ENCODE peak calls at places on chromosomes 16 and 17, in eight cellular contexts. G is NCI-H460; N is activated T-cell treated with anti-CD3 and anti-CD28 coated beads, Interleukin-2, amount 50 U/mL, for 24 hours; R is left colon; I is GM23338; U is iPS DF 19.7; Z is COR-L47; Q is fibroblast of villous mesenchyme. H is an unnamed sample.

GRCh38 chr16:46974352-46974751 is 878 bp upstream of the DNAJA2 start:
- DNase-seq in G (no peak), N (peak; percentile 38), R (peak; percentile 13), I (peak; percentile 17), U (no peak), Z (no peak), Q (peak; percentile 14), H (no peak)

GRCh38 chr17:4444782-4445473 is 11.2 kb downstream of the SPNS3 start:
- DNase-seq in G (no peak), N (no peak), R (peak; percentile 85), I (no peak), U (no peak), Z (no peak), Q (no peak), H (peak; percentile 87)

GRCh38 chr17:694239-694638 is 20.4 kb downstream of the VPS53 start:
- DNase-seq in G (peak; percentile 90), N (no peak), R (no peak), I (no peak), U (no peak), Z (no peak), Q (peak; percentile 94), H (no peak)

GRCh38 chr17:78671607-78672404 is 94.6 kb upstream of the DNAH17 start:
- DNase-seq in G (no peak), N (no peak), R (no peak), I (no peak), U (no peak), Z (no peak), Q (peak; percentile 47), H (no peak)

GRCh38 chr16:88856122-88856827 is 472 bp downstream of the GALNS start:
- DNase-seq in G (no peak), N (peak; percentile 47), R (peak; percentile 41), I (peak; percentile 69), U (no peak), Z (no peak), Q (no peak), H (no peak)

GRCh38 chr17:43601280-43602050 is 55.3 kb upstream of the ETV4 start:
- DNase-seq in G (no peak), N (no peak), R (peak; percentile 19), I (no peak), U (no peak), Z (no peak), Q (no peak), H (no peak)

GRCh38 chr17:74972107-74972972 is at the start of gene HID1:
- DNase-seq in G (no peak), N (peak; percentile 87), R (peak; percentile 87), I (peak; percentile 89), U (no peak), Z (peak; percentile 85), Q (no peak), H (peak; percentile 81)

GRCh38 chr16:67245674-67246080 is 1.6 kb downstream of the FHOD1 start:
- DNase-seq in G (no peak), N (no peak), R (no peak), I (no peak), U (no peak), Z (no peak), Q (no peak), H (peak; percentile 80)

GRCh38 chr16:15946257-15947044 is 3.0 kb upstream of the ABCC1 start:
- DNase-seq in G (peak; percentile 73), N (no peak), R (no peak), I (no peak), U (no peak), Z (no peak), Q (peak; percentile 73), H (no peak)

GRCh38 chr16:57537596-57538234 is 1.3 kb upstream of the CCDC102A start:
- DNase-seq in G (no peak), N (no peak), R (no peak), I (no peak), U (no peak), Z (no peak), Q (no peak), H (peak; percentile 17)

GRCh38 chr16:28984619-28985135 is at the start of gene LAT:
- DNase-seq in G (no peak), N (peak; percentile 84), R (peak; percentile 45), I (no peak), U (no peak), Z (no peak), Q (no peak), H (peak; percentile 33)

GRCh38 chr17:11898526-11899235 is 98.6 kb downstream of the ZNF18 start:
- DNase-seq in G (no peak), N (no peak), R (no peak), I (no peak), U (no peak), Z (no peak), Q (no peak), H (no peak)

GRCh38 chr17:45287526-45288264 is 25.8 kb upstream of the SPATA32 start:
- DNase-seq in G (no peak), N (no peak), R (no peak), I (no peak), U (no peak), Z (no peak), Q (no peak), H (no peak)

GRCh38 chr17:66507103-66507923 is 204.9 kb downstream of the PRKCA start:
- DNase-seq in G (peak; percentile 38), N (no peak), R (no peak), I (no peak), U (no peak), Z (no peak), Q (peak; percentile 76), H (peak; percentile 57)

GRCh38 chr16:14113344-14113743 is 42.2 kb downstream of the MRTFB start:
- DNase-seq in G (no peak), N (no peak), R (no peak), I (no peak), U (no peak), Z (no peak), Q (no peak), H (no peak)

GRCh38 chr17:67143318-67143717 is 99.0 kb downstream of the CACNG1 start:
- DNase-seq in G (no peak), N (no peak), R (no peak), I (no peak), U (no peak), Z (no peak), Q (no peak), H (no peak)

GRCh38 chr17:80779961-80780380 is 211.7 kb upstream of the CHMP6 start:
- DNase-seq in G (no peak), N (no peak), R (no peak), I (no peak), U (no peak), Z (no peak), Q (peak; percentile 100), H (no peak)

GRCh38 chr16:57551057-57551456 is 8.6 kb downstream of the ADGRG5 start:
- DNase-seq in G (no peak), N (no peak), R (no peak), I (no peak), U (no peak), Z (no peak), Q (no peak), H (no peak)

GRCh38 chr17:58224315-58224714 is 5.3 kb upstream of the MKS1 start:
- DNase-seq in G (no peak), N (no peak), R (no peak), I (no peak), U (no peak), Z (no peak), Q (peak; percentile 28), H (no peak)

GRCh38 chr17:7355053-7355452 is at the start of gene TMEM95:
- DNase-seq in G (no peak), N (no peak), R (no peak), I (no peak), U (no peak), Z (no peak), Q (no peak), H (peak; percentile 41)

GRCh38 chr16:67447508-67448076 is 16.7 kb downstream of the HSD11B2 start:
- DNase-seq in G (peak; percentile 77), N (peak; percentile 81), R (peak; percentile 80), I (peak; percentile 61), U (no peak), Z (no peak), Q (peak; percentile 87), H (peak; percentile 89)

GRCh38 chr16:85369741-85370528 is 243.2 kb upstream of the GSE1 start:
- DNase-seq in G (peak; percentile 21), N (peak; percentile 73), R (peak; percentile 86), I (peak; percentile 79), U (no peak), Z (no peak), Q (peak; percentile 43), H (peak; percentile 82)

GRCh38 chr17:78658281-78658785 is 81.1 kb upstream of the DNAH17 start:
- DNase-seq in G (no peak), N (no peak), R (no peak), I (no peak), U (no peak), Z (no peak), Q (no peak), H (no peak)

GRCh38 chr16:58148099-58148498 is 18.9 kb upstream of the CFAP20 start:
- DNase-seq in G (no peak), N (no peak), R (no peak), I (no peak), U (no peak), Z (no peak), Q (no peak), H (no peak)

GRCh38 chr16:27839419-27839818 is 224.1 kb downstream of the GSG1L start:
- DNase-seq in G (no peak), N (no peak), R (no peak), I (no peak), U (no peak), Z (no peak), Q (no peak), H (no peak)

GRCh38 chr17:17134051-17134951 is 71.8 kb downstream of the PLD6 start:
- DNase-seq in G (no peak), N (no peak), R (no peak), I (no peak), U (no peak), Z (no peak), Q (no peak), H (no peak)

GRCh38 chr17:50636804-50637195 is 2.1 kb downstream of the ABCC3 start:
- DNase-seq in G (no peak), N (no peak), R (no peak), I (no peak), U (no peak), Z (no peak), Q (no peak), H (no peak)

GRCh38 chr17:50213026-50214015 is 11.9 kb upstream of the COL1A1 start:
- DNase-seq in G (no peak), N (peak; percentile 40), R (no peak), I (peak; percentile 60), U (no peak), Z (no peak), Q (no peak), H (peak; percentile 18)

GRCh38 chr17:72725432-72726068 is 366.9 kb downstream of the SLC39A11 start:
- DNase-seq in G (peak; percentile 53), N (peak; percentile 60), R (peak; percentile 73), I (peak; percentile 78), U (no peak), Z (peak; percentile 59), Q (peak; percentile 59), H (peak; percentile 52)

GRCh38 chr17:57909548-57909947 is 45.7 kb downstream of the CUEDC1 start:
- DNase-seq in G (no peak), N (no peak), R (no peak), I (no peak), U (no peak), Z (no peak), Q (no peak), H (no peak)

GRCh38 chr16:70320121-70320520 is 21.1 kb downstream of the DDX19B start:
- DNase-seq in G (no peak), N (no peak), R (no peak), I (no peak), U (no peak), Z (no peak), Q (no peak), H (no peak)

GRCh38 chr17:81221371-81221841 is 1.4 kb downstream of the CEP131 start:
- DNase-seq in G (no peak), N (no peak), R (no peak), I (peak; percentile 60), U (no peak), Z (no peak), Q (no peak), H (no peak)

GRCh38 chr16:4586297-4586696 is 28.4 kb downstream of the UBALD1 start:
- DNase-seq in G (no peak), N (no peak), R (no peak), I (no peak), U (no peak), Z (no peak), Q (no peak), H (no peak)

GRCh38 chr17:44002141-44002848 is 2.1 kb upstream of the NAGS start:
- DNase-seq in G (peak; percentile 38), N (no peak), R (no peak), I (no peak), U (no peak), Z (no peak), Q (peak; percentile 68), H (no peak)

H was measured in colonic mucosa.